ENCODE peak calls at places on chromosomes 7 and 10, in four cellular contexts. V, I, R and K are unnamed samples.

GRCh38 chr10:86857097-86857825 is 100.2 kb downstream of the MMRN2 start:
- DNase-seq in I (peak), V (no peak), R (no peak), K (no peak)

GRCh38 chr7:157873181-157873580 is 536.4 kb downstream of the DNAJB6 start:
- DNase-seq in R (no peak), I (no peak), V (no peak), K (no peak)

GRCh38 chr7:104136561-104136960 is 71.3 kb downstream of the ORC5 start:
- DNase-seq in I (no peak), V (no peak), R (no peak), K (no peak)

GRCh38 chr7:38060116-38060515 is 117.9 kb upstream of the STARD3NL start:
- DNase-seq in V (no peak), I (no peak), R (no peak), K (no peak)

GRCh38 chr7:44738876-44739665 is 9.6 kb upstream of the ZMIZ2 start:
- DNase-seq in R (no peak), V (no peak), I (no peak), K (no peak)

GRCh38 chr7:44912775-44913347 is 27.5 kb upstream of the PURB start:
- DNase-seq in I (no peak), V (no peak), R (peak), K (no peak)

GRCh38 chr10:76049581-76050290 is 618.3 kb downstream of the LRMDA start:
- DNase-seq in R (no peak), V (no peak), I (no peak), K (no peak)

GRCh38 chr7:1542841-1543747 is 12.6 kb downstream of the MAFK start:
- DNase-seq in V (no peak), R (no peak), I (peak), K (no peak)

GRCh38 chr7:150716368-150716767 is at the start of gene GIMAP1:
- DNase-seq in R (no peak), I (no peak), V (no peak), K (no peak)

GRCh38 chr7:2029211-2029905 is 203.4 kb downstream of the MAD1L1 start:
- DNase-seq in R (no peak), V (no peak), I (no peak), K (no peak)

GRCh38 chr7:104552102-104552501 is 223.7 kb downstream of the LHFPL3 start:
- DNase-seq in I (peak), R (peak), V (peak), K (no peak)

GRCh38 chr7:69864283-69864682 is 266.0 kb downstream of the AUTS2 start:
- DNase-seq in R (no peak), I (no peak), V (no peak), K (no peak)

GRCh38 chr7:45001138-45001694 is 1.2 kb downstream of the CCM2 start:
- DNase-seq in R (no peak), I (peak), V (no peak), K (no peak)

GRCh38 chr7:72213081-72213480 is 199.1 kb downstream of the CALN1 start:
- DNase-seq in V (no peak), R (no peak), I (no peak), K (no peak)

GRCh38 chr7:83701744-83702143 is 52.8 kb upstream of the SEMA3E start:
- DNase-seq in V (no peak), R (no peak), I (no peak), K (no peak)

GRCh38 chr7:132113536-132114409 is 462.5 kb downstream of the PLXNA4 start:
- DNase-seq in V (no peak), I (no peak), R (no peak), K (no peak)

GRCh38 chr10:33260403-33261239 is 73.8 kb downstream of the NRP1 start:
- DNase-seq in V (no peak), I (no peak), R (no peak), K (no peak)

GRCh38 chr10:43076311-43076875 is 476 bp upstream of the RET start:
- DNase-seq in R (no peak), I (peak), V (no peak), K (no peak)

GRCh38 chr10:108735380-108735779 is 1187.9 kb downstream of the XPNPEP1 start:
- DNase-seq in I (no peak), R (no peak), V (no peak), K (no peak)

GRCh38 chr10:101122270-101123084 is 8.6 kb upstream of the TLX1 start:
- DNase-seq in I (no peak), R (no peak), V (no peak), K (no peak)

GRCh38 chr10:120738658-120739057 is 112.5 kb upstream of the WDR11 start:
- DNase-seq in I (no peak), R (no peak), V (no peak), K (no peak)

GRCh38 chr10:48462482-48463020 is 142.3 kb downstream of the ARHGAP22 start:
- DNase-seq in V (no peak), I (no peak), R (no peak), K (no peak)

GRCh38 chr7:49579408-49579807 is 194.0 kb upstream of the VWC2 start:
- DNase-seq in V (no peak), I (no peak), R (no peak), K (no peak)

GRCh38 chr7:128017460-128017859 is 13.8 kb downstream of the LRRC4 start:
- DNase-seq in I (peak), V (no peak), R (no peak), K (no peak)

GRCh38 chr7:5143935-5144903 is 45.8 kb upstream of the WIPI2 start:
- DNase-seq in R (no peak), V (no peak), I (peak), K (no peak)

GRCh38 chr10:70114902-70115301 is 17.7 kb downstream of the AIFM2 start:
- DNase-seq in V (no peak), I (peak), R (no peak), K (no peak)

GRCh38 chr7:100003711-100004661 is 11.4 kb upstream of the ZKSCAN1 start:
- DNase-seq in V (no peak), R (peak), I (peak), K (no peak)

GRCh38 chr7:70770154-70770553 is 361.8 kb upstream of the GALNT17 start:
- DNase-seq in V (no peak), I (no peak), R (no peak), K (no peak)

GRCh38 chr10:106941297-106942034 is 223.0 kb downstream of the SORCS1 start:
- DNase-seq in I (no peak), V (no peak), R (no peak), K (no peak)

GRCh38 chr7:55144333-55144954 is 125.6 kb downstream of the EGFR start:
- DNase-seq in R (no peak), I (peak), V (no peak), K (no peak)

GRCh38 chr7:17617380-17617779 is 318.9 kb downstream of the AHR start:
- DNase-seq in V (no peak), I (peak), R (no peak), K (no peak)

GRCh38 chr10:4848341-4849041 is 22.5 kb downstream of the AKR1E2 start:
- DNase-seq in I (no peak), V (no peak), R (no peak), K (no peak)

GRCh38 chr10:97140887-97141745 is 44.6 kb downstream of the SLIT1 start:
- DNase-seq in R (no peak), I (peak), V (no peak), K (no peak)

GRCh38 chr10:5343561-5343960 is 21.2 kb upstream of the UCN3 start:
- DNase-seq in R (peak), V (no peak), I (no peak), K (no peak)

GRCh38 chr7:68688416-68689086 is 909.7 kb upstream of the AUTS2 start:
- DNase-seq in I (no peak), V (no peak), R (no peak), K (no peak)

GRCh38 chr10:125264091-125264490 is 103.7 kb upstream of the CTBP2 start:
- DNase-seq in V (no peak), I (no peak), R (no peak), K (no peak)

GRCh38 chr10:125262414-125262813 is 102.1 kb upstream of the CTBP2 start:
- DNase-seq in I (no peak), R (no peak), V (no peak), K (no peak)

GRCh38 chr10:125263551-125263950 is 103.2 kb upstream of the CTBP2 start:
- DNase-seq in V (peak), R (peak), I (peak), K (peak)

GRCh38 chr10:125261491-125262186 is 101.3 kb upstream of the CTBP2 start:
- DNase-seq in V (no peak), I (no peak), R (no peak), K (no peak)

DNA sequence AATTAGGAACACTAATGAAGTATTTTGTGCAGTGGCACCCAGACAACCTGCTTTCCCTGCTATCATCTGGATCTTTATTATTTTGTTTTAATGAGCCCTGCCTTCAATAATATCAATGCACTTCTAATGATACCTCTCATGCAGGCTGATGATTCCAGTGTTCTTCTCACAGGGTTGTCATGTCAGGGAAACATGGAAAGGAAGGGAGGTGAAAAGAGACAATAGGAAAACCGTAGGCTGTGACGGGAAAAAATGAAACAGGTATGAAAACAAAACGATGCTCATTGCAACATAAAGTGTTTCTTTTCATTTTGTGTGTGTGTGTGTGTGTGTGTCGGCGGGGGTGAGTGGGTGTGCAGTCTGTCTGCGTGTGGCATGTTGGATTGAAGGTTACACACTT is 102.6 kb upstream of the CTBP2 start:
- DNase-seq in R (no peak), I (no peak), V (no peak), K (no peak)
- TF ChIP-seq REST in R (no peak), I (no peak), V (no peak), K (no peak)

GRCh38 chr7:105778956-105779355 is 97.4 kb downstream of the ATXN7L1 start:
- DNase-seq in V (no peak), I (no peak), R (no peak), K (no peak)

GRCh38 chr7:105786520-105786919 is 89.9 kb downstream of the ATXN7L1 start:
- DNase-seq in V (no peak), I (no peak), R (no peak), K (no peak)

GRCh38 chr7:105779856-105780815 is 96.3 kb downstream of the ATXN7L1 start:
- DNase-seq in R (no peak), V (no peak), I (no peak), K (no peak)

GRCh38 chr7:105787071-105787470 is 89.3 kb downstream of the ATXN7L1 start:
- DNase-seq in I (no peak), R (no peak), V (no peak), K (no peak)

GRCh38 chr7:105782391-105783063 is 93.9 kb downstream of the ATXN7L1 start:
- DNase-seq in I (no peak), V (no peak), R (no peak), K (no peak)
- TF ChIP-seq POLR2AphosphoS5 in I (no peak), V (no peak), R (no peak), K (no peak)

DNA sequence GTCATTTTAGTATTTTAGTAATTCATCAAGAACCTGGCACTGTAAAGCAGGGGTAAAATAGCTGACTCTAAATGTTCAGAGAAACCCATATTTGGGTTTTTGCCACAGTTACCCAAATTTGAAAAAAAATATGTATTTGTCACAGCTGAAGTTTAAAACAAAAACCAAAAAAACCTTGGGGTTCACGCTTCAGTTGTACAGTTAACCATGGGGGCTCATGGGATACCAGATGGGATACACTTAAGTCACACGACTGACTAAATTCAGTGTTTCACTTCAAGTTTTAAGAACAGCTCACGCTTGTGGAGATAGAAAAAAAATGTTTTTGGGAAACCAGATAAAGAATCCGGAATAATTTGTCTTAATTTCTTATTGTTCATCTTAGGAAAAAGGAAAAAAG is 2.1 kb downstream of the ARL3 start:
- DNase-seq in V (no peak), I (no peak), R (no peak), K (no peak)
- TF ChIP-seq REST in V (no peak), I (no peak), R (no peak), K (no peak)

DNA sequence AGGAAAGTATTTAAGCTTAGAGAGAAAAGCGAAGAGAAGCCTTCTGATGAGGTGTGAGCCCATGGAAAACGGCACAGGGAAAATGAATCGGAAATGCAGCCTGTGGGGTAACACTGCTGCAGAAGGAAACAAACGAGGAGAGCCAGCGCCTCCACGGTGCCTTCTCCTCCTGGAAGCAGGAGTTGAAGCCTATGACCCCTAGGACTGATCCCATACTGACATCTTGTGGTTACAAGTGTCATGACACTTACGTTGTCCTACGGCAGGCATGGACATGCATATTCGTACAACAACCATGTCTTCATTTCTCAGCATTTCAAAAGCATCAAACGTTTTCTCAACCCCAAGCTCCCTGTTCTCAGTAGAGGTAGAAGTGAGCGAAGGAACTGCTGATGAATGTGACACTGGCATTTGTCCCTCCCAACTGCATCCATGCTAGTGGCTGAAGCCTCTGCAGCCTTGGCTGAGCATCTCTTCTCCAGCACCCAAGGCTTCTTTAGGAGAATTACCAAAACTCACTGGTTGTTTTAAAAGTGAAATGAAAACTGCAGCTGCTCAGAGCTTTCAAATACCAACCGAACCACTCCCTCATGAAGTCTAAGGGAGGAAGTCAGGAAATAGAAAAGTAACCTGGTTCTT is 160.2 kb downstream of the JAZF1 start:
- DNase-seq in V (peak), I (peak), R (peak), K (peak)
- TF ChIP-seq POLR2AphosphoS5 in V (no peak), I (no peak), R (no peak), K (no peak)

GRCh38 chr10:119650692-119651513 is at the start of gene BAG3:
- DNase-seq in I (peak), V (peak), R (peak), K (no peak)
- TF ChIP-seq REST in I (no peak), V (no peak), R (no peak), K (no peak)

DNA sequence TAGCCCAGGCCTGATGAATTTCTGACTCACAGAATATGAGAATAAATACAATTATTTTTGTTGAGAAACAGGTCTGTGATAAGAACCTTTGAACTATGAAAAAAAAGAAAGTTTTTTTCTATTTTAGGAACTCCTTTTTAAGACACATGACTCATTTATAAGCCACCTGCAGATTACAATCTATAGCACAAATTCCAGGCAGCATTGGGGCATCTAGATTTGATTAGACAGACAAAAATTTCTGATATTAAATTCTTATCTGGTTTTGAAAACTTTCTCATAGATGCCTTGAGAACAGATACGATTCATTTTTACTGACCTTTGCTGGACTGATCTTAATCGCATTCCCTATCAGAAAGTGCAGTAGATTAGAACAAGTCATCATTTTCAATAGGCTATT is 256.6 kb upstream of the LYZL1 start:
- DNase-seq in V (no peak), I (no peak), R (no peak), K (no peak)
- TF ChIP-seq POLR2AphosphoS5 in V (no peak), I (no peak), R (no peak), K (no peak)

GRCh38 chr7:29955075-29955792 is 34.4 kb downstream of the SCRN1 start:
- DNase-seq in I (no peak), R (no peak), V (no peak), K (no peak)
- TF ChIP-seq REST in I (no peak), R (no peak), V (no peak), K (no peak)

DNA sequence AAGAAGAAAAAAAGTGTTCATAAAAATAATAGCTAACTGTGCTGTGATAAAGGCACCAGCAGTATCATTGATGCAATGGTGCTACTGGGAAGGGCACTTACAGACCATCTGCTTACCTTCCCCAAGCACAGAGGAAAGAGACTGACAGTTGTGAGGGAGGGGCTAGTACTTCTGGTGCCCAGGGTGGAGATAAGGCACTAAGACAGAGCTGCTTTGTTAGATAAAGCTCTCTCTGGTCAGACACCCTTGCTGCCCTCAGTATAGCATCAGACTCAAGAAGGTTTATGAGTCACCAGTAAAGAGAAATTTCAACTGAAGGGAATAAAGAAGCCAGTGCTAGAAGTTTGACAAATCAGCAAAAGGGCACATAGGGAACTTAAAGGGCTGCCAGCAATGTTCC is 325.6 kb downstream of the HPSE2 start:
- DNase-seq in I (no peak), R (no peak), V (no peak), K (no peak)
- TF ChIP-seq POLR2AphosphoS5 in I (no peak), R (no peak), V (no peak), K (no peak)